ENCODE peak calls at places on chromosomes 4 and X, in ten cellular contexts. C is pancreas, H is brain microvascular endothelial cell, T is esophagus squamous epithelium, K is AG04449, E is left ventricle myocardium inferior, S is spleen, V is IMR-90, M is upper lobe of right lung, A is cardiac fibroblast. I is an unnamed sample.

GRCh38 chr4:173448919-173449641 is 50.2 kb upstream of the SCRG1 start:
- DNase-seq in C (no peak), H (no peak), T (no peak), K (no peak), E (peak), S (no peak), V (peak), M (no peak), A (no peak), I (no peak)

GRCh38 chr4:187090401-187090800 is 366.7 kb upstream of the FAT1 start:
- DNase-seq in C (no peak), H (peak), T (no peak), K (no peak), E (no peak), S (no peak), V (peak), M (no peak), A (no peak), I (no peak)

GRCh38 chr4:40995850-40996249 is 218.5 kb downstream of the APBB2 start:
- DNase-seq in C (no peak), H (no peak), T (no peak), K (no peak), E (no peak), S (no peak), V (peak), M (no peak), A (peak), I (no peak)

GRCh38 chr4:177214935-177215334 is 94.7 kb upstream of the NEIL3 start:
- DNase-seq in C (no peak), H (peak), T (no peak), K (no peak), E (no peak), S (no peak), V (peak), M (no peak), A (no peak), I (no peak)

GRCh38 chr4:986949-987688 is at the start of gene IDUA:
- DNase-seq in C (peak), H (peak), T (peak), K (no peak), E (peak), S (peak), V (peak), M (peak), A (peak), I (no peak)

GRCh38 chr4:116599859-116600258 is 485.5 kb downstream of the TRAM1L1 start:
- DNase-seq in C (no peak), H (no peak), T (no peak), K (no peak), E (no peak), S (peak), V (no peak), M (no peak), A (no peak), I (no peak)

GRCh38 chrX:68835468-68835867 is 6.6 kb downstream of the EFNB1 start:
- DNase-seq in C (peak), H (no peak), T (no peak), K (no peak), E (no peak), S (no peak), V (no peak), M (no peak), A (no peak), I (no peak)

GRCh38 chrX:67544871-67545771 is 1.3 kb downstream of the AR start:
- DNase-seq in C (no peak), H (peak), T (no peak), K (no peak), E (peak), S (peak), V (peak), M (peak), A (peak), I (no peak)

GRCh38 chr4:13640149-13640671 is 12.7 kb upstream of the BOD1L1 start:
- DNase-seq in C (no peak), H (peak), T (no peak), K (peak), E (no peak), S (no peak), V (peak), M (no peak), A (peak), I (peak)

GRCh38 chr4:41432889-41433288 is 105.1 kb upstream of the LIMCH1 start:
- DNase-seq in C (no peak), H (peak), T (no peak), K (peak), E (no peak), S (no peak), V (peak), M (no peak), A (peak), I (peak)

GRCh38 chr4:168832746-168833575 is 177.1 kb downstream of the CBR4 start:
- DNase-seq in C (peak), H (no peak), T (no peak), K (no peak), E (peak), S (peak), V (no peak), M (peak), A (peak), I (no peak)

GRCh38 chrX:145823132-145823531 is 5.5 kb downstream of the SLITRK2 start:
- DNase-seq in C (no peak), H (no peak), T (no peak), K (no peak), E (no peak), S (no peak), V (no peak), M (no peak), A (no peak), I (no peak)

GRCh38 chrX:51608766-51609165 is 9.9 kb downstream of the CENPVL3 start:
- DNase-seq in C (no peak), H (peak), T (no peak), K (no peak), E (no peak), S (no peak), V (peak), M (no peak), A (no peak), I (no peak)

GRCh38 chr4:555566-556275 is 20.4 kb downstream of the TMEM271 start:
- DNase-seq in C (no peak), H (no peak), T (no peak), K (no peak), E (no peak), S (no peak), V (no peak), M (peak), A (no peak), I (no peak)

GRCh38 chrX:295136-295535 is 14.0 kb downstream of the PLCXD1 start:
- DNase-seq in C (peak), H (no peak), T (no peak), K (no peak), E (no peak), S (peak), V (no peak), M (peak), A (no peak), I (no peak)

GRCh38 chr4:81260443-81261102 is 45.6 kb upstream of the PRKG2 start:
- DNase-seq in C (no peak), H (no peak), T (no peak), K (no peak), E (no peak), S (no peak), V (no peak), M (no peak), A (no peak), I (no peak)

GRCh38 chr4:155954939-155955338 is 1.3 kb upstream of the CTSO start:
- DNase-seq in C (no peak), H (no peak), T (no peak), K (no peak), E (no peak), S (no peak), V (peak), M (no peak), A (no peak), I (no peak)

GRCh38 chr4:175622887-175623286 is 189.2 kb downstream of the GPM6A start:
- DNase-seq in C (no peak), H (peak), T (no peak), K (no peak), E (no peak), S (no peak), V (no peak), M (no peak), A (no peak), I (no peak)

GRCh38 chr4:104491396-104491821 is 3.3 kb downstream of the CXXC4 start:
- DNase-seq in C (peak), H (no peak), T (no peak), K (no peak), E (peak), S (peak), V (no peak), M (peak), A (peak), I (no peak)

DNA sequence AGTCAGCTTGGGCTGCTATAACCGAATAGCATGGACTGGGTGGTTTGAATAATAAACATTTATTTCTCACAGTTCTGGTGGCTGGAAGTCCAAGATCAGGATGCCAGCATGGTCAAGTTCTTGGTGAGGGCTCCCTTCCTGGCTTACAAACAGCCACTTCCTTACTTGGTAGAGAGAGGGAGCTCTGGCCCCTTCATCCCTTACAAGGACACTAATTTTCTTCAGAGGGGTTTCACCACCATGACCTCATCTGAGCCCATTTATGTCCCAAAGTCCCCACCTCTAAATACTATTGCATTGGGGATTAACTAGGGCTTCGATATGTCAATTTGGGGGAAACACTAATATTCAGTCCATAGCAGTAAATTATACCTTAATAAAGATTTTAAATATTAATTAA is 61.8 kb downstream of the CLNK start:
- DNase-seq in C (no peak), H (no peak), T (no peak), K (no peak), E (no peak), S (no peak), V (no peak), M (no peak), A (peak), I (no peak)
- TF ChIP-seq CTCF in C (no peak), H (peak), T (peak), K (no peak), E (peak), S (peak), V (peak), M (no peak), A (peak), I (peak)

GRCh38 chrX:71107245-71107644 is 705 bp upstream of the CXorf65 start:
- DNase-seq in C (no peak), H (no peak), T (no peak), K (no peak), E (no peak), S (no peak), V (no peak), M (no peak), A (no peak), I (no peak)

GRCh38 chrX:71117358-71117757 is 1.0 kb upstream of the MED12 start:
- DNase-seq in C (no peak), H (no peak), T (no peak), K (no peak), E (no peak), S (no peak), V (no peak), M (no peak), A (no peak), I (no peak)

GRCh38 chrX:71111141-71111843 is at the start of gene IL2RG:
- DNase-seq in C (no peak), H (no peak), T (peak), K (no peak), E (no peak), S (peak), V (no peak), M (no peak), A (no peak), I (no peak)

GRCh38 chrX:71107762-71108360 is 1.3 kb upstream of the CXorf65 start:
- DNase-seq in C (no peak), H (no peak), T (no peak), K (no peak), E (no peak), S (peak), V (no peak), M (no peak), A (no peak), I (no peak)

GRCh38 chrX:71111851-71112468 is 583 bp upstream of the IL2RG start:
- DNase-seq in C (no peak), H (no peak), T (no peak), K (no peak), E (no peak), S (peak), V (no peak), M (no peak), A (no peak), I (no peak)
- H3K4me3 ChIP-seq in C (no peak), H (no peak), T (peak), K (no peak), E (no peak), S (no peak), V (no peak), M (peak), A (no peak), I (no peak)

GRCh38 chr4:107711831-107712230 is 8.2 kb downstream of the PAPSS1 start:
- DNase-seq in C (no peak), H (no peak), T (no peak), K (no peak), E (no peak), S (no peak), V (no peak), M (no peak), A (no peak), I (no peak)
- TF ChIP-seq CTCF in C (no peak), H (no peak), T (no peak), K (no peak), E (no peak), S (no peak), V (no peak), M (no peak), A (no peak), I (no peak)

GRCh38 chrX:154429708-154430107 is 1.2 kb downstream of the ATP6AP1 start:
- DNase-seq in C (no peak), H (no peak), T (no peak), K (no peak), E (no peak), S (no peak), V (no peak), M (no peak), A (no peak), I (no peak)
- H3K4me3 ChIP-seq in C (peak), H (peak), T (peak), K (peak), E (peak), S (no peak), V (no peak), M (peak), A (peak), I (peak)

DNA sequence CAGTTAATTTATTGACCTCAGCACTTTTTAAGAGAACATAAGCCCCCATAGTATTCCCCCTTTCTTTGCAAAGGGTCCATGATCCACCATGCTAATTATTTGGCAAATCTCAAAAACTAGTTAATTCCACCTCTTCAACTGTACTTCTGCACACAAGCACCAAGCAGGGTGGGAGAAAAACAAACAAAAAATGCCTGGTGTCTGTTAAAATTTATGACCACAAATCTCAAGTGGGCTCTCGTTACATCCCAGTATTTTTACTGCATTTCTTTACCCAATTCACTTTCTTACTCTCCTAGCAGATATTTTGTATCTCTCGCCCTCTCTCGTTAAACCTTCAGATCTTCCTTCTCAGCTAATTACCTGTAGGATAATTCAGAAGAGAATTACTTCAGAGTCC is 6.1 kb downstream of the ARSJ start:
- DNase-seq in C (no peak), H (no peak), T (no peak), K (no peak), E (no peak), S (no peak), V (no peak), M (no peak), A (no peak), I (no peak)
- TF ChIP-seq CTCF in C (no peak), H (no peak), T (no peak), K (no peak), E (no peak), S (no peak), V (no peak), M (no peak), A (no peak), I (no peak)

GRCh38 chr4:3519468-3520264 is 12.6 kb downstream of the LRPAP1 start:
- DNase-seq in C (no peak), H (no peak), T (no peak), K (no peak), E (no peak), S (peak), V (no peak), M (no peak), A (no peak), I (no peak)

GRCh38 chr4:3520276-3520675 is 11.9 kb downstream of the LRPAP1 start:
- DNase-seq in C (no peak), H (no peak), T (no peak), K (no peak), E (no peak), S (peak), V (no peak), M (no peak), A (no peak), I (no peak)

GRCh38 chr4:3517731-3518510 is 14.3 kb downstream of the LRPAP1 start:
- DNase-seq in C (peak), H (no peak), T (no peak), K (no peak), E (peak), S (peak), V (no peak), M (no peak), A (no peak), I (no peak)

GRCh38 chr4:3518511-3518880 is 13.7 kb downstream of the LRPAP1 start:
- DNase-seq in C (no peak), H (no peak), T (no peak), K (no peak), E (peak), S (peak), V (no peak), M (no peak), A (no peak), I (no peak)

GRCh38 chr4:3518941-3519340 is 13.3 kb downstream of the LRPAP1 start:
- DNase-seq in C (no peak), H (no peak), T (no peak), K (no peak), E (no peak), S (no peak), V (no peak), M (no peak), A (no peak), I (no peak)
- H3K4me3 ChIP-seq in C (no peak), H (no peak), T (no peak), K (no peak), E (no peak), S (no peak), V (no peak), M (no peak), A (no peak), I (no peak)

DNA sequence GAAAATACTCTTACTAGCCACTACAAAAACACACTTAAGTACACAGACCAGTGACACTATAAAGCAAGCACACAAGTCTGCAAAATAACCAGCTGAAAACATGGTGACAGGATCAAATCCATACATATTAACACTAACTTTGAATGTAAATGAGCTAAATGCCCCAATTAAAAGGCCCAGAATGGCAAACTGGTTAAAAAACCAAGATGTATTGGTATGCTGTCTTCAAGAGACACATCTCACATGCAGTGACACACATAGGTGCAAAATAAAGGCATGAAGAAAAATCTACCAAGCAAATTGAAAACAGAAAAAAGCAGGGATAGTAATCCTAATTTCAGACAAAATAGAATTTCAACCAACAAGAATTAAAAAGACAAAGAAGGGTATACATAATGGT is 10.9 kb downstream of the PF4 start:
- DNase-seq in C (no peak), H (no peak), T (no peak), K (no peak), E (no peak), S (no peak), V (no peak), M (no peak), A (no peak), I (no peak)
- TF ChIP-seq CTCF in C (no peak), H (no peak), T (no peak), K (no peak), E (no peak), S (no peak), V (no peak), M (no peak), A (no peak), I (no peak)

GRCh38 chrX:70454441-70455365 is 10.1 kb downstream of the DLG3 start:
- DNase-seq in C (peak), H (peak), T (no peak), K (no peak), E (peak), S (peak), V (peak), M (peak), A (peak), I (no peak)

GRCh38 chrX:70452143-70452733 is 7.6 kb downstream of the DLG3 start:
- DNase-seq in C (peak), H (no peak), T (no peak), K (no peak), E (peak), S (peak), V (peak), M (peak), A (peak), I (no peak)

GRCh38 chrX:70456256-70456655 is 11.6 kb downstream of the DLG3 start:
- DNase-seq in C (no peak), H (no peak), T (no peak), K (no peak), E (no peak), S (no peak), V (no peak), M (no peak), A (no peak), I (no peak)

GRCh38 chrX:70455366-70456202 is 10.9 kb downstream of the DLG3 start:
- DNase-seq in C (no peak), H (no peak), T (no peak), K (no peak), E (no peak), S (no peak), V (no peak), M (no peak), A (no peak), I (no peak)

DNA sequence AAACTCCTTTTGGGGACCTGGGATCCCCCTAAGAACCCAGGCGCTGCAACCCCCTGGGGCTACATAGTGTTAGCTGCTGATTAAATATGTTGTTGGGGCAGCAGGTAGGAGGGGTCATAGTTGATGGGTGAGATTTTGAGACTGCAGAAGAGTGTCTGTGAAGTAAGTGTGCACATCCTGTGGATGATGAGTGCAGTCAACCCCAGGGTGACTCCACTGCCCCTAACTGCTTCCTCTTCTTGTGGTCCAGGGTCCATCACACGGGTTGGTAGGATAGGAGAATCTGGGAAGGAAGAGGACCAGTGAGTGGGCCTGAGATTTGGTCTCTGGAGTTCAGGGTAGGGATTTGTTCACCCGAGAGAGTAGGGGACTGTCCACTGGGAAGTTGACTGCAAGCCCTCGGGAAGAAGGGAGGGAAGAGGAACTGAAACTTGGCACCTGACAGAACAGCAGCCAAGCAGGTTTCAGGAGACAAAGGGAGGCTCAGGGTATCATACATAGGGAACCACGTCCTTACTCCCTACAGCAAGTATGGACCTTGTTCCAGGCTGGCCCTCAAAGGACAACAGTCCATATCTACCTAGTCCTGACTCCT is 8.5 kb downstream of the DLG3 start:
- DNase-seq in C (no peak), H (no peak), T (no peak), K (no peak), E (no peak), S (no peak), V (no peak), M (no peak), A (no peak), I (no peak)
- H3K4me3 ChIP-seq in C (peak), H (peak), T (peak), K (peak), E (peak), S (no peak), V (no peak), M (peak), A (no peak), I (no peak)

I was measured in retinal pigment epithelial cell.